ENCODE peak calls at places on chromosomes 3 and 15, in seven cellular contexts. L, H, E, I, G, R and Q are unnamed samples.

GRCh38 chr3:120459196-120459595 is 8.4 kb upstream of the FSTL1 start:
- DNase-seq in L (no peak), H (no peak), E (no peak), I (no peak), G (peak), R (no peak), Q (no peak)

GRCh38 chr15:57550640-57551039 is 41.1 kb upstream of the MYZAP start:
- DNase-seq in L (no peak), H (no peak), E (no peak), I (no peak), G (peak), R (no peak), Q (no peak)

GRCh38 chr3:134486577-134487041 is 752 bp downstream of the CEP63 start:
- DNase-seq in L (no peak), H (no peak), E (no peak), I (no peak), G (peak), R (no peak), Q (no peak)

GRCh38 chr3:163916596-163917560 is 1161.4 kb downstream of the SI start:
- DNase-seq in L (no peak), H (no peak), E (no peak), I (no peak), G (peak), R (no peak), Q (no peak)

GRCh38 chr15:26166429-26166828 is 303.3 kb upstream of the ATP10A start:
- DNase-seq in L (no peak), H (no peak), E (no peak), I (no peak), G (peak), R (no peak), Q (no peak)

GRCh38 chr3:133925960-133926735 is 30.5 kb upstream of the RAB6B start:
- DNase-seq in L (no peak), H (no peak), E (no peak), I (no peak), G (no peak), R (no peak), Q (no peak)

GRCh38 chr15:77094397-77095030 is 23.6 kb upstream of the TSPAN3 start:
- DNase-seq in L (no peak), H (no peak), E (no peak), I (peak), G (no peak), R (no peak), Q (no peak)

GRCh38 chr3:52834871-52835501 is at the start of gene MUSTN1:
- DNase-seq in L (peak), H (peak), E (no peak), I (no peak), G (no peak), R (no peak), Q (no peak)

GRCh38 chr3:58082047-58082446 is 73.8 kb downstream of the FLNB start:
- DNase-seq in L (no peak), H (no peak), E (no peak), I (no peak), G (no peak), R (no peak), Q (peak)

GRCh38 chr3:23923786-23924185 is 6.9 kb downstream of the RPL15 start:
- DNase-seq in L (no peak), H (no peak), E (peak), I (no peak), G (no peak), R (no peak), Q (peak)

GRCh38 chr15:57873564-57874209 is 167.2 kb downstream of the POLR2M start:
- DNase-seq in L (no peak), H (no peak), E (peak), I (no peak), G (no peak), R (no peak), Q (peak)

GRCh38 chr3:106120334-106120733 is 251.5 kb upstream of the CBLB start:
- DNase-seq in L (no peak), H (no peak), E (no peak), I (no peak), G (no peak), R (no peak), Q (no peak)

GRCh38 chr3:186955898-186956696 is 25.8 kb downstream of the ST6GAL1 start:
- DNase-seq in L (no peak), H (no peak), E (no peak), I (no peak), G (no peak), R (no peak), Q (no peak)

GRCh38 chr3:75140904-75141615 is 523.1 kb upstream of the FRG2C start:
- DNase-seq in L (no peak), H (no peak), E (no peak), I (no peak), G (no peak), R (no peak), Q (no peak)

GRCh38 chr15:78676424-78677110 is 35.6 kb upstream of the CHRNB4 start:
- DNase-seq in L (no peak), H (peak), E (no peak), I (peak), G (no peak), R (no peak), Q (no peak)

GRCh38 chr3:158809642-158810041 is 7.8 kb downstream of the MFSD1 start:
- DNase-seq in L (no peak), H (no peak), E (no peak), I (no peak), G (peak), R (no peak), Q (no peak)